ENCODE peak calls at places on chromosomes 7 and 10, in seven cellular contexts. M, W, V, G, Y, H and U are unnamed samples.

GRCh38 chr7:75048435-75049379 is 24.9 kb downstream of the RCC1L start:
- DNase-seq in W (no peak), H (no peak), M (no peak), Y (no peak), V (no peak), G (no peak), U (no peak)

GRCh38 chr7:91962419-91962818 is 21.8 kb downstream of the AKAP9 start:
- DNase-seq in G (no peak), Y (no peak), M (no peak), H (no peak), V (no peak), W (no peak), U (no peak)

GRCh38 chr10:71737356-71738172 is 18.0 kb upstream of the C10orf105 start:
- DNase-seq in W (no peak), V (no peak), G (no peak), Y (no peak), M (peak; percentile 65), H (no peak), U (no peak)

GRCh38 chr7:138538996-138539644 is 79.1 kb downstream of the TRIM24 start:
- DNase-seq in Y (no peak), G (no peak), W (no peak), M (no peak), H (no peak), V (no peak), U (no peak)

GRCh38 chr7:69635572-69636190 is 37.4 kb downstream of the AUTS2 start:
- DNase-seq in H (no peak), Y (no peak), G (no peak), M (no peak), W (no peak), V (no peak), U (no peak)

GRCh38 chr10:131062621-131063260 is 248.8 kb downstream of the TCERG1L start:
- DNase-seq in H (no peak), V (no peak), G (no peak), M (no peak), Y (no peak), W (no peak), U (no peak)

GRCh38 chr10:33609546-33609945 is 275.1 kb upstream of the NRP1 start:
- DNase-seq in M (no peak), G (no peak), V (no peak), H (no peak), Y (no peak), W (no peak), U (no peak)

GRCh38 chr10:29166713-29167112 is 122.2 kb upstream of the LYZL1 start:
- DNase-seq in W (no peak), M (no peak), Y (no peak), V (no peak), H (no peak), G (no peak), U (no peak)

GRCh38 chr7:129748710-129749109 is 137.2 kb downstream of the NRF1 start:
- DNase-seq in W (no peak), M (peak; percentile 52), G (no peak), V (no peak), Y (no peak), H (no peak), U (no peak)

GRCh38 chr7:29968683-29969457 is 20.7 kb downstream of the SCRN1 start:
- DNase-seq in G (no peak), Y (no peak), H (no peak), M (no peak), W (no peak), V (no peak), U (no peak)

GRCh38 chr7:125908714-125909113 is 979.1 kb upstream of the POT1 start:
- DNase-seq in Y (no peak), H (no peak), V (no peak), G (peak; percentile 2), M (no peak), W (no peak), U (no peak)

GRCh38 chr7:104627516-104627915 is 299.1 kb downstream of the LHFPL3 start:
- DNase-seq in W (no peak), H (no peak), G (peak; percentile 38), M (no peak), Y (no peak), V (no peak), U (no peak)

GRCh38 chr10:60312818-60313588 is 76.7 kb downstream of the ANK3 start:
- DNase-seq in G (peak; percentile 85), H (no peak), Y (no peak), W (no peak), V (no peak), M (no peak), U (no peak)

GRCh38 chr10:28679941-28680752 is 2.8 kb downstream of the BAMBI start:
- DNase-seq in M (peak; percentile 37), G (peak; percentile 62), V (no peak), H (no peak), W (no peak), Y (peak; percentile 58), U (no peak)

GRCh38 chr10:102645388-102645740 is 1.1 kb downstream of the TRIM8 start:
- DNase-seq in W (no peak), G (peak; percentile 59), H (no peak), V (no peak), Y (peak; percentile 79), M (peak; percentile 57), U (no peak)
- TF ChIP-seq TAF1 in W (no peak), G (no peak), H (peak; percentile 23), V (no peak), Y (peak; percentile 17), M (no peak), U (no peak)

GRCh38 chr10:121609426-121610380 is 11.5 kb upstream of the FGFR2 start:
- DNase-seq in H (no peak), V (no peak), W (no peak), M (no peak), G (no peak), Y (no peak), U (no peak)

GRCh38 chr10:121608669-121609190 is 10.5 kb upstream of the FGFR2 start:
- DNase-seq in W (no peak), G (peak; percentile 26), V (peak; percentile 79), Y (peak; percentile 13), M (peak; percentile 97), H (no peak), U (peak; percentile 62)

GRCh38 chr10:121610798-121611325 is 12.6 kb upstream of the FGFR2 start:
- DNase-seq in H (no peak), W (no peak), V (no peak), Y (no peak), M (no peak), G (no peak), U (no peak)

GRCh38 chr10:121605708-121606107 is 7.5 kb upstream of the FGFR2 start:
- DNase-seq in W (no peak), Y (peak; percentile 24), M (no peak), G (no peak), H (no peak), V (no peak), U (no peak)

GRCh38 chr10:121607310-121608055 is 9.2 kb upstream of the FGFR2 start:
- DNase-seq in G (no peak), W (no peak), V (no peak), Y (no peak), M (no peak), H (no peak), U (no peak)
- TF ChIP-seq TAF1 in G (no peak), W (no peak), V (no peak), Y (no peak), M (no peak), H (no peak), U (no peak)

GRCh38 chr7:142880886-142881505 is 4.5 kb downstream of the TRPV6 start:
- DNase-seq in V (peak; percentile 56), G (peak; percentile 76), M (peak; percentile 73), Y (peak; percentile 23), W (peak; percentile 23), H (no peak), U (no peak)
- TF ChIP-seq TAF1 in V (no peak), G (no peak), M (no peak), Y (no peak), W (no peak), H (no peak), U (no peak)

GRCh38 chr7:3688061-3688460 is 387.0 kb downstream of the SDK1 start:
- DNase-seq in V (no peak), W (no peak), H (no peak), Y (no peak), M (no peak), G (no peak), U (no peak)

GRCh38 chr7:3678411-3678810 is 377.4 kb downstream of the SDK1 start:
- DNase-seq in Y (no peak), M (no peak), G (no peak), V (no peak), W (no peak), H (no peak), U (no peak)

GRCh38 chr7:3683886-3684539 is 383.0 kb downstream of the SDK1 start:
- DNase-seq in V (no peak), M (no peak), W (no peak), H (no peak), Y (peak; percentile 56), G (no peak), U (no peak)

GRCh38 chr7:3682028-3682712 is 381.1 kb downstream of the SDK1 start:
- DNase-seq in W (no peak), M (no peak), H (no peak), V (no peak), Y (peak; percentile 20), G (no peak), U (no peak)
- TF ChIP-seq TAF1 in W (no peak), M (no peak), H (no peak), V (no peak), Y (no peak), G (no peak), U (no peak)

GRCh38 chr10:44860811-44861751 is 50.1 kb upstream of the TMEM72 start:
- DNase-seq in G (no peak), V (no peak), Y (peak; percentile 6), H (no peak), M (no peak), W (no peak), U (no peak)
- TF ChIP-seq TAF1 in G (no peak), V (no peak), Y (no peak), H (no peak), M (no peak), W (no peak), U (no peak)